ENCODE peak calls at places on chromosomes 3 and 15, in seven cellular contexts. One of them, this sample, is unnamed.

GRCh38 chr3:68057637-68058320 is 403.4 kb upstream of the SUCLG2 start:
- DNase-seq in NAMALWA: no peak
- DNase-seq in endothelial cell: no peak
- DNase-seq in LHCN-M2: no peak
- DNase-seq in foreskin fibroblast: no peak
- DNase-seq in GM10248: no peak
- DNase-seq in upper lobe of right lung: no peak
- DNase-seq in this sample: no peak

GRCh38 chr15:89932880-89933279 is 20.1 kb upstream of the ARPIN start:
- DNase-seq in NAMALWA: no peak
- DNase-seq in endothelial cell: no peak
- DNase-seq in LHCN-M2: no peak
- DNase-seq in foreskin fibroblast: no peak
- DNase-seq in GM10248: no peak
- DNase-seq in upper lobe of right lung: no peak
- DNase-seq in this sample: no peak

GRCh38 chr3:174891524-174892203 is 32.5 kb downstream of the NAALADL2 start:
- DNase-seq in NAMALWA: no peak
- DNase-seq in endothelial cell: no peak
- DNase-seq in LHCN-M2: no peak
- DNase-seq in foreskin fibroblast: no peak
- DNase-seq in GM10248: no peak
- DNase-seq in upper lobe of right lung: no peak
- DNase-seq in this sample: no peak

GRCh38 chr15:74050127-74050526 is 32.2 kb downstream of the GOLGA6A start:
- DNase-seq in NAMALWA: no peak
- DNase-seq in endothelial cell: no peak
- DNase-seq in LHCN-M2: no peak
- DNase-seq in foreskin fibroblast: no peak
- DNase-seq in GM10248: no peak
- DNase-seq in upper lobe of right lung: no peak
- DNase-seq in this sample: no peak

GRCh38 chr15:85517086-85517485 is 136.7 kb downstream of the AKAP13 start:
- DNase-seq in NAMALWA: no peak
- DNase-seq in endothelial cell: no peak
- DNase-seq in LHCN-M2: no peak
- DNase-seq in foreskin fibroblast: no peak
- DNase-seq in GM10248: no peak
- DNase-seq in upper lobe of right lung: no peak
- DNase-seq in this sample: no peak

GRCh38 chr3:170589113-170589512 is 3.2 kb upstream of the SLC7A14 start:
- DNase-seq in NAMALWA: no peak
- DNase-seq in endothelial cell: no peak
- DNase-seq in LHCN-M2: no peak
- DNase-seq in foreskin fibroblast: no peak
- DNase-seq in GM10248: no peak
- DNase-seq in upper lobe of right lung: no peak
- DNase-seq in this sample: no peak

GRCh38 chr15:95551580-95551979 is 778.9 kb upstream of the NR2F2 start:
- DNase-seq in NAMALWA: no peak
- DNase-seq in endothelial cell: no peak
- DNase-seq in LHCN-M2: no peak
- DNase-seq in foreskin fibroblast: no peak
- DNase-seq in GM10248: no peak
- DNase-seq in upper lobe of right lung: no peak
- DNase-seq in this sample: no peak

GRCh38 chr3:138542977-138543376 is 51.1 kb downstream of the CEP70 start:
- DNase-seq in NAMALWA: no peak
- DNase-seq in endothelial cell: no peak
- DNase-seq in LHCN-M2: no peak
- DNase-seq in foreskin fibroblast: no peak
- DNase-seq in GM10248: no peak
- DNase-seq in upper lobe of right lung: no peak
- DNase-seq in this sample: no peak

GRCh38 chr3:150005243-150006102 is 34.8 kb upstream of the PFN2 start:
- DNase-seq in NAMALWA: no peak
- DNase-seq in endothelial cell: no peak
- DNase-seq in LHCN-M2: peak
- DNase-seq in foreskin fibroblast: peak
- DNase-seq in GM10248: no peak
- DNase-seq in upper lobe of right lung: no peak
- DNase-seq in this sample: no peak

GRCh38 chr3:177694316-177694715 is 497.0 kb upstream of the TBL1XR1 start:
- DNase-seq in NAMALWA: peak
- DNase-seq in endothelial cell: no peak
- DNase-seq in LHCN-M2: peak
- DNase-seq in foreskin fibroblast: peak
- DNase-seq in GM10248: no peak
- DNase-seq in upper lobe of right lung: no peak
- DNase-seq in this sample: no peak

GRCh38 chr3:79937567-79937966 is 169.8 kb upstream of the ROBO1 start:
- DNase-seq in NAMALWA: no peak
- DNase-seq in endothelial cell: no peak
- DNase-seq in LHCN-M2: no peak
- DNase-seq in foreskin fibroblast: no peak
- DNase-seq in GM10248: no peak
- DNase-seq in upper lobe of right lung: no peak
- DNase-seq in this sample: no peak